ENCODE peak calls at places on chromosome 2, in five cellular contexts. T, J, Y, A and N are unnamed samples.

GRCh38 chr2:225994748-225995405 is 595.4 kb downstream of the NYAP2 start:
- DNase-seq in J (no peak), T (no peak), A (no peak), Y (no peak), N (no peak)

GRCh38 chr2:10196275-10196892 is 73.8 kb downstream of the RRM2 start:
- DNase-seq in A (no peak), Y (no peak), T (peak; percentile 17), J (no peak), N (no peak)

GRCh38 chr2:24040511-24040910 is 6.7 kb downstream of the WDCP start:
- DNase-seq in J (no peak), Y (no peak), T (no peak), A (no peak), N (no peak)

GRCh38 chr2:212284166-212284565 is 254.4 kb downstream of the ERBB4 start:
- DNase-seq in T (no peak), A (no peak), J (no peak), Y (no peak), N (no peak)

GRCh38 chr2:70523996-70524965 is 29.3 kb downstream of the TGFA start:
- DNase-seq in A (peak; percentile 77), Y (peak; percentile 18), T (peak; percentile 92), J (peak; percentile 88), N (peak; percentile 41)

GRCh38 chr2:163771596-163771995 is 35.8 kb upstream of the FIGN start:
- DNase-seq in T (no peak), A (no peak), Y (no peak), J (peak; percentile 2), N (no peak)

GRCh38 chr2:128317186-128317897 is 1.3 kb downstream of the HS6ST1 start:
- DNase-seq in Y (peak; percentile 49), A (peak; percentile 57), J (no peak), T (peak; percentile 14), N (no peak)

GRCh38 chr2:71700041-71700879 is 246.9 kb downstream of the DYSF start:
- DNase-seq in A (no peak), Y (no peak), T (no peak), J (no peak), N (no peak)

GRCh38 chr2:227180286-227180685 is 15.9 kb downstream of the COL4A3 start:
- DNase-seq in Y (no peak), A (no peak), T (peak; percentile 24), J (no peak), N (no peak)

GRCh38 chr2:99389946-99390345 is 52.8 kb downstream of the EIF5B start:
- DNase-seq in T (no peak), A (no peak), Y (no peak), J (no peak), N (no peak)

GRCh38 chr2:1729264-1729663 is 15.1 kb downstream of the PXDN start:
- DNase-seq in A (no peak), Y (no peak), T (no peak), J (no peak), N (no peak)

GRCh38 chr2:61906187-61906470 is 655 bp downstream of the COMMD1 start:
- DNase-seq in T (no peak), Y (no peak), J (no peak), A (no peak), N (no peak)

GRCh38 chr2:103232882-103233281 is 471.1 kb downstream of the TMEM182 start:
- DNase-seq in Y (no peak), T (no peak), A (no peak), J (no peak), N (no peak)

GRCh38 chr2:237414056-237414661 is at the start of gene COL6A3:
- DNase-seq in J (no peak), Y (no peak), A (no peak), T (peak; percentile 73), N (peak; percentile 97)